ENCODE peak calls at places on chromosomes 11 and 22, in five cellular contexts. J is cerebellar cortex; A is AG04450; D is GM20000; G is activated T-helper 9 cell treated with anti-CD3 and anti-CD28 coated beads, Interleukin-2, amount 50 U/mL, for 16 hours. O is an unnamed sample.

GRCh38 chr22:37569009-37569920 is 9.0 kb downstream of the CDC42EP1 start:
- DNase-seq in J (no peak), A (no peak), D (no peak), G (no peak), O (no peak)

GRCh38 chr11:99773646-99774045 is 752.9 kb downstream of the CNTN5 start:
- DNase-seq in J (no peak), A (no peak), D (no peak), G (no peak), O (no peak)

GRCh38 chr22:39214383-39215069 is 30.3 kb downstream of the PDGFB start:
- DNase-seq in J (no peak), A (no peak), D (no peak), G (no peak), O (no peak)

GRCh38 chr22:20204821-20205220 is 54.0 kb upstream of the CCDC188 start:
- DNase-seq in J (peak; percentile 48), A (no peak), D (no peak), G (no peak), O (no peak)

GRCh38 chr11:6572215-6572614 is 31.2 kb downstream of the RRP8 start:
- DNase-seq in J (no peak), A (peak; percentile 39), D (no peak), G (no peak), O (no peak)

GRCh38 chr11:29214833-29215232 is 802.0 kb downstream of the KCNA4 start:
- DNase-seq in J (no peak), A (peak; percentile 7), D (no peak), G (no peak), O (no peak)

GRCh38 chr11:111177037-111177988 is 68.2 kb upstream of the POU2AF2 start:
- DNase-seq in J (no peak), A (no peak), D (peak; percentile 32), G (no peak), O (no peak)

GRCh38 chr11:35615911-35616900 is 2.1 kb upstream of the FJX1 start:
- DNase-seq in J (peak; percentile 80), A (no peak), D (peak; percentile 75), G (no peak), O (no peak)

GRCh38 chr22:19819209-19819910 is 35.3 kb downstream of the GNB1L start:
- DNase-seq in J (no peak), A (no peak), D (no peak), G (no peak), O (no peak)

GRCh38 chr22:23875801-23876200 is 18.1 kb downstream of the SLC2A11 start:
- DNase-seq in J (no peak), A (no peak), D (no peak), G (no peak), O (no peak)

GRCh38 chr11:5380740-5381342 is 2.8 kb upstream of the OR51M1 start:
- DNase-seq in J (peak; percentile 54), A (peak; percentile 55), D (peak; percentile 52), G (no peak), O (no peak)

GRCh38 chr22:23182289-23183106 is 2.2 kb downstream of the BCR start:
- DNase-seq in J (peak; percentile 74), A (no peak), D (peak; percentile 68), G (peak; percentile 56), O (no peak)

GRCh38 chr11:13336246-13336873 is 58.8 kb downstream of the BMAL1 start:
- DNase-seq in J (no peak), A (no peak), D (no peak), G (no peak), O (no peak)